ENCODE peak calls at places on chromosomes 16 and 17, in nine cellular contexts. B, T, X, Y, K, U, A, Z and N are unnamed samples.

GRCh38 chr16:3182608-3183444 is 5.2 kb upstream of the OR1F1 start:
- DNase-seq in B (peak; percentile 52), T (peak; percentile 39), X (no peak), Y (no peak), K (peak; percentile 59), U (peak; percentile 79), A (no peak), Z (no peak), N (no peak)

GRCh38 chr16:57610611-57611010 is 17.8 kb upstream of the ADGRG1 start:
- DNase-seq in B (no peak), T (no peak), X (no peak), Y (no peak), K (no peak), U (no peak), A (no peak), Z (no peak), N (no peak)

GRCh38 chr17:57419940-57420522 is 163.7 kb downstream of the MSI2 start:
- DNase-seq in B (no peak), T (no peak), X (no peak), Y (no peak), K (no peak), U (no peak), A (no peak), Z (no peak), N (no peak)

GRCh38 chr16:79811541-79811940 is 211.0 kb upstream of the MAF start:
- DNase-seq in B (no peak), T (no peak), X (no peak), Y (no peak), K (peak; percentile 78), U (no peak), A (no peak), Z (no peak), N (no peak)

GRCh38 chr16:17266606-17267313 is 204.0 kb downstream of the XYLT1 start:
- DNase-seq in B (no peak), T (no peak), X (no peak), Y (no peak), K (no peak), U (no peak), A (no peak), Z (no peak), N (no peak)

GRCh38 chr16:66462912-66463311 is 35.8 kb downstream of the BEAN1 start:
- DNase-seq in B (no peak), T (no peak), X (no peak), Y (no peak), K (no peak), U (peak; percentile 24), A (no peak), Z (no peak), N (no peak)

GRCh38 chr17:39603304-39604016 is 4.3 kb downstream of the NEUROD2 start:
- DNase-seq in B (no peak), T (no peak), X (no peak), Y (no peak), K (peak; percentile 65), U (no peak), A (no peak), Z (no peak), N (no peak)

GRCh38 chr16:64969221-64969620 is 152.6 kb downstream of the CDH11 start:
- DNase-seq in B (no peak), T (no peak), X (no peak), Y (no peak), K (no peak), U (no peak), A (no peak), Z (no peak), N (no peak)

GRCh38 chr16:1167276-1168107 is 14.6 kb downstream of the CACNA1H start:
- DNase-seq in B (no peak), T (peak; percentile 72), X (no peak), Y (no peak), K (no peak), U (no peak), A (no peak), Z (no peak), N (no peak)

GRCh38 chr16:1428511-1428910 is 2.4 kb upstream of the PERCC1 start:
- DNase-seq in B (peak; percentile 3), T (no peak), X (no peak), Y (no peak), K (no peak), U (peak; percentile 19), A (no peak), Z (no peak), N (no peak)

GRCh38 chr17:16027708-16028584 is 28.3 kb downstream of the TTC19 start:
- DNase-seq in B (no peak), T (peak; percentile 9), X (no peak), Y (no peak), K (peak; percentile 96), U (peak; percentile 98), A (no peak), Z (peak; percentile 29), N (no peak)

GRCh38 chr17:6501359-6501758 is 55.0 kb downstream of the PITPNM3 start:
- DNase-seq in B (no peak), T (no peak), X (no peak), Y (no peak), K (no peak), U (no peak), A (no peak), Z (no peak), N (no peak)

GRCh38 chr16:15604460-15605390 is 38.2 kb downstream of the MARF1 start:
- DNase-seq in B (no peak), T (no peak), X (no peak), Y (no peak), K (no peak), U (no peak), A (no peak), Z (no peak), N (no peak)

GRCh38 chr17:18008496-18009268 is 30.3 kb downstream of the ATPAF2 start:
- DNase-seq in B (no peak), T (no peak), X (no peak), Y (no peak), K (peak; percentile 76), U (peak; percentile 91), A (no peak), Z (no peak), N (no peak)

GRCh38 chr17:81233811-81234505 is 4.9 kb downstream of the TEPSIN start:
- DNase-seq in B (no peak), T (no peak), X (no peak), Y (no peak), K (no peak), U (no peak), A (no peak), Z (no peak), N (no peak)